ENCODE peak calls at places on chromosomes 6 and 20, in eight cellular contexts. M is stomach, O is transverse colon, R is HepG2, K is K562, L is ovary, A is A549, Q is sigmoid colon. F is an unnamed sample.

GRCh38 chr6:23174781-23175361 is 605.5 kb downstream of the HDGFL1 start:
- DNase-seq in M (no peak), O (no peak), R (no peak), K (no peak), L (no peak), A (peak), Q (no peak), F (no peak)

GRCh38 chr20:53934421-53935352 is 135.7 kb downstream of the BCAS1 start:
- DNase-seq in M (no peak), O (no peak), R (no peak), K (peak), L (peak), A (no peak), Q (no peak), F (no peak)

GRCh38 chr20:17617212-17617867 is 47.5 kb downstream of the DSTN start:
- DNase-seq in M (peak), O (peak), R (peak), K (peak), L (peak), A (peak), Q (peak), F (no peak)

GRCh38 chr6:141922898-141923297 is 209.8 kb upstream of the GJE1 start:
- DNase-seq in M (no peak), O (no peak), R (no peak), K (no peak), L (no peak), A (no peak), Q (no peak), F (no peak)

GRCh38 chr6:112330877-112331260 is 16.3 kb upstream of the RFPL4B start:
- DNase-seq in M (no peak), O (no peak), R (no peak), K (no peak), L (no peak), A (no peak), Q (no peak), F (no peak)

GRCh38 chr6:16985484-16986284 is 116.2 kb upstream of the STMND1 start:
- DNase-seq in M (no peak), O (no peak), R (no peak), K (no peak), L (no peak), A (no peak), Q (peak), F (no peak)

GRCh38 chr6:108896111-108896661 is 48.0 kb downstream of the ARMC2 start:
- DNase-seq in M (no peak), O (no peak), R (no peak), K (no peak), L (no peak), A (no peak), Q (no peak), F (no peak)

GRCh38 chr20:18440403-18440802 is 26.4 kb downstream of the DZANK1 start:
- DNase-seq in M (no peak), O (no peak), R (no peak), K (no peak), L (no peak), A (no peak), Q (no peak), F (no peak)

GRCh38 chr20:18739785-18740184 is 73.8 kb upstream of the SCP2D1 start:
- DNase-seq in M (no peak), O (peak), R (no peak), K (no peak), L (peak), A (no peak), Q (peak), F (peak)

GRCh38 chr6:52876056-52876787 is 33.3 kb downstream of the GSTA3 start:
- DNase-seq in M (no peak), O (no peak), R (peak), K (no peak), L (no peak), A (no peak), Q (no peak), F (no peak)

GRCh38 chr20:54140927-54141566 is 32.7 kb downstream of the CYP24A1 start:
- DNase-seq in M (no peak), O (no peak), R (peak), K (no peak), L (no peak), A (no peak), Q (no peak), F (no peak)

GRCh38 chr6:131828946-131829345 is 21.1 kb downstream of the ENPP1 start:
- DNase-seq in M (no peak), O (no peak), R (no peak), K (no peak), L (no peak), A (no peak), Q (no peak), F (no peak)

GRCh38 chr6:131831886-131832285 is 24.1 kb downstream of the ENPP1 start:
- DNase-seq in M (no peak), O (no peak), R (no peak), K (no peak), L (no peak), A (no peak), Q (no peak), F (no peak)

GRCh38 chr6:131828080-131828479 is 20.3 kb downstream of the ENPP1 start:
- DNase-seq in M (no peak), O (no peak), R (no peak), K (no peak), L (no peak), A (no peak), Q (no peak), F (peak)

GRCh38 chr6:131832363-131832762 is 24.5 kb downstream of the ENPP1 start:
- DNase-seq in M (no peak), O (no peak), R (no peak), K (no peak), L (no peak), A (no peak), Q (no peak), F (no peak)

DNA sequence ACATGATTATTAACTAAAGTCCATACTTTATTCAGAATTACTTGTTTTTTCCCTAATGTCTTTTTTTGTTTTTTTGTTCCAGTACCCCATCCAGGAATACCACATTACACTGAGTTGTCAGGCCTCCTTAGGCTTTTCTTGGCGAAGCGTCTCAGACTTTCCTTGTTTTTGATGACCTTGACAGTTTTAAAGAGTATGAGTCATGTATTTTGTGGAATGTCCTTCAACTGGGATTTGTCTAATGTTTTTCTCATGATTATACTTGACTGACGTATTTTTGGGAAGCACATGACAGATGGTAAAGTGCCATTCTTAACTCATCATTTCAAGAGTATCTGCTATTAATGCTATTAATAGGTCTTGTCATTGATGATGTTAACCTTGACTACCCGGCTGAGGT is 23.6 kb downstream of the ENPP1 start:
- DNase-seq in M (no peak), O (no peak), R (no peak), K (no peak), L (no peak), A (no peak), Q (no peak), F (no peak)
- H3K27ac ChIP-seq in M (no peak), O (no peak), R (no peak), K (no peak), L (peak), A (no peak), Q (no peak), F (no peak)

DNA sequence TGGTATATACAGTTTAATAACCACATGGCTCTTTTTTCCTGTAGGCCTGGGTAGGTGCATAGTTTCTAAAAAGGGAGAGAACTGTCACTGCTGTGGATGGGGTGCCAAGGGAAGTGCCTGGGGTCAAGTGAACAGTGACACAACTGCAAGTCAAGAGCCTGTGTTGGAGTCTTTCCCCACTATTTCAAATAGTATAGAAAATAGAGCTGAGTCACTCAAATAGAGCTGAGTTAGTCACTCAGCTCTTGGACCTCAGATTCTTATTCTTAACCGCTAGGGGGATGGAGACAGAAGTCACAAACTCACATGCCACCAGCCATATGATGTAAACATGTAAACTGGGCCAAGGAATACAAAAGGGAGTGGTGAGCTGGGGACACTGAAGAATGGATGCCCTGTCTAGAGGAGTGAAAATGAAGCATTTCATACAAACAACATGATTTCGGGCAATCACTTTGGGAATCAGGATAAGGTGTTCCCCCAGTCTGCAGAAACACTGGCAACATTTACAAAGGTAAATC is 2.1 kb downstream of the NQO2 start:
- DNase-seq in M (no peak), O (no peak), R (peak), K (peak), L (no peak), A (peak), Q (no peak), F (no peak)
- TF ChIP-seq EP300 in M (no peak), O (no peak), R (peak), K (peak), L (no peak), A (no peak), Q (no peak), F (peak)

DNA sequence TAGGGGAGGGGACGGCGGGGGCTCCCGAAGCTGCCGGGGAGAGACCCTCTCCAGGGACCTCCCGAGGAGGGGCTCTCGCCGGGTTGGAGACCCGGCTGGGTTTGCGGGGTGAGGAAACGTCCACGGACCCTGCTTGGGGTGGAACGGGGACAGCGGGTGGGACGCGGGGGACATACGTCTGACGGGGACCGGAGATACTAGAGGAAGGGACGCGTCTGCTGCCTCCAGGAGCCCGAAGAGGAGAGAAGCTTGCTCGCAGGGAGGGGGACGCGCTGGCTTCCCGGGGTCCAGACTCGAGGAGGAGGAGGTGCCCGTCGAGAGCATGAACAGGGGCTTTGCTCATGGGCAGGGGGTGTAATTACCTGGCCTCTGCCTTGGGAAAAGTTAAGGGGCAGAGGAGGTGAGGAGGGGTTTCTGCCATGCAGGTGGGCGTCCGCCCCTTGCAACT is 593 bp downstream of the DNMT3B start:
- DNase-seq in M (no peak), O (no peak), R (no peak), K (no peak), L (peak), A (no peak), Q (no peak), F (no peak)
- TF ChIP-seq POLR2A in M (no peak), O (no peak), R (no peak), K (no peak), L (no peak), A (no peak), Q (no peak), F (no peak)

DNA sequence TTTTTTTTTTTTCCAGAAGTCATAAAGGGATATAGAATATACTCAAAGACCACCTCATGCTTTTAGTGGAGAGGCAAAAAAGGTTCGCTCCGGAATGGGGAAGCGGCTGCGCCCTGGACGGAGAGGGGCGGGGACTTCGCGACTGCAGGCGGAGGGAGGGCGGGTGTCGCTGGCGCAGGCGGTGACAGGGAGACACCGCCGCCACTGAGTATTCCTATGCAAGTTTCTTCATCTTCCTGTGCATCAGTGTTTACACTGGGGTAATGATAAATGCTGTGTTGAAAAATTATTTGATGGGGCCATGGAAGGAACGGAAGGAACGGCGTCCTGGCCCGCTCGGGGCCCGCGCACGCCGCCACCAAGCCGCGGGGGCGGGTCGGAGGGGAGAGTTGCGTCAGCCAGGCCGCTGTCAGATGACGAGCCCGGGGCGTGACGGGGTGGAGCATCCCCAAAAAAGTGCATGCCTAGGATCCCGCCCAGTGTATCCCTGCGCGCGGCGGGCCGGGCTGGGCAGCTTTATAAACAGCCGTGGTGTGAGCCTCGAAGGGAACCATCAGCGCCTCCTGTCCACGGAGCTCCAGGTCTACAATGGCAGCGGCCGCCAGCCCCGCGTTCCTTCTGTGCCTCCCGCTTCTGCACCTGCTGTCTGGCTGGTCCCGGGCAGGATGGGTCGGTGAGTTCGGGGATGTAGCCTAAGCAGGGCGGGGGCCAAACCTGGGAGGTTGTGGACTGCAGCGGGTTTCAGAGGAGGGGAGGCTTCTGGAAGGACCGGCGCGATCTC is at the start of gene ULBP1:
- DNase-seq in M (peak), O (peak), R (no peak), K (peak), L (peak), A (peak), Q (peak), F (peak)
- H3K27ac ChIP-seq in M (no peak), O (no peak), R (no peak), K (peak), L (no peak), A (peak), Q (no peak), F (no peak)

GRCh38 chr6:167839343-167839742 is 12.6 kb downstream of the AFDN start:
- DNase-seq in M (no peak), O (no peak), R (no peak), K (no peak), L (no peak), A (no peak), Q (no peak), F (no peak)
- TF ChIP-seq EP300 in M (no peak), O (no peak), R (no peak), K (no peak), L (no peak), A (no peak), Q (no peak), F (no peak)

GRCh38 chr6:73700060-73700459 is 4.1 kb downstream of the CD109 start:
- DNase-seq in M (no peak), O (no peak), R (no peak), K (no peak), L (no peak), A (no peak), Q (no peak), F (no peak)

GRCh38 chr6:73699656-73700055 is 3.7 kb downstream of the CD109 start:
- DNase-seq in M (no peak), O (no peak), R (no peak), K (no peak), L (no peak), A (no peak), Q (no peak), F (no peak)

GRCh38 chr6:73694711-73695411 is 1.1 kb upstream of the CD109 start:
- DNase-seq in M (no peak), O (no peak), R (no peak), K (no peak), L (no peak), A (no peak), Q (no peak), F (no peak)

GRCh38 chr6:73696990-73697651 is 1.1 kb downstream of the CD109 start:
- DNase-seq in M (no peak), O (no peak), R (no peak), K (no peak), L (no peak), A (no peak), Q (no peak), F (no peak)

GRCh38 chr6:73695619-73696421 is at the start of gene CD109:
- DNase-seq in M (no peak), O (peak), R (peak), K (no peak), L (no peak), A (peak), Q (peak), F (peak)
- TF ChIP-seq POLR2A in M (no peak), O (peak), R (no peak), K (no peak), L (no peak), A (no peak), Q (no peak), F (no peak)

DNA sequence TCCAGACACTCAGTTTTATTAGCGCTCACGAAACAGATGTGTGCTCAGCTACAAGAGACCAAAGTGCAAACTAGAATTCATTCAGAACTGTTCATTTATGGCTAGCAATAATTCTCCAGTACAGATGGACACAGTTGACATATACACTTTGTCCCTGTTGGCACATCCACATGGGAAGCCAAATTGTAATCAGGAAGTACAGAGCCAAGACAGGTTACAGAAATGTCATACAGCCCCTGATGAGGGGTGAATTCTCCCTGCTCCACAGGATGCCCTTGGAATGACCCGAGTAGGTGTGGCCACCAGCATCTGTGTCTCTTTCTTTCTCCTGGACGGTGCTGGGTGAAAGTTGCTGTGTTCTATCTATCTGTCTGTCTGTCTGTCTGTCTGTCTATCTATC is 7.6 kb downstream of the DHX35 start:
- DNase-seq in M (no peak), O (peak), R (peak), K (no peak), L (no peak), A (no peak), Q (no peak), F (no peak)
- H3K27ac ChIP-seq in M (peak), O (peak), R (no peak), K (no peak), L (no peak), A (no peak), Q (peak), F (no peak)

GRCh38 chr20:34703573-34704176 is 469 bp upstream of the TP53INP2 start:
- DNase-seq in M (peak), O (peak), R (peak), K (peak), L (no peak), A (no peak), Q (peak), F (no peak)
- TF ChIP-seq EP300 in M (no peak), O (no peak), R (no peak), K (no peak), L (no peak), A (no peak), Q (no peak), F (no peak)

GRCh38 chr20:51687630-51688029 is 80.6 kb downstream of the ATP9A start:
- DNase-seq in M (no peak), O (no peak), R (no peak), K (no peak), L (no peak), A (no peak), Q (no peak), F (no peak)
- TF ChIP-seq POLR2A in M (no peak), O (no peak), R (no peak), K (no peak), L (no peak), A (no peak), Q (no peak), F (no peak)

GRCh38 chr20:58469500-58470129 is 45.6 kb downstream of the APCDD1L start:
- DNase-seq in M (no peak), O (no peak), R (no peak), K (no peak), L (no peak), A (no peak), Q (no peak), F (no peak)

GRCh38 chr20:58470336-58470978 is 44.7 kb downstream of the APCDD1L start:
- DNase-seq in M (no peak), O (no peak), R (no peak), K (no peak), L (no peak), A (no peak), Q (no peak), F (no peak)

GRCh38 chr20:58472273-58473018 is 42.8 kb downstream of the APCDD1L start:
- DNase-seq in M (no peak), O (no peak), R (no peak), K (no peak), L (no peak), A (no peak), Q (no peak), F (no peak)

GRCh38 chr20:58471835-58472164 is 43.4 kb downstream of the APCDD1L start:
- DNase-seq in M (no peak), O (no peak), R (no peak), K (no peak), L (no peak), A (no peak), Q (no peak), F (no peak)

DNA sequence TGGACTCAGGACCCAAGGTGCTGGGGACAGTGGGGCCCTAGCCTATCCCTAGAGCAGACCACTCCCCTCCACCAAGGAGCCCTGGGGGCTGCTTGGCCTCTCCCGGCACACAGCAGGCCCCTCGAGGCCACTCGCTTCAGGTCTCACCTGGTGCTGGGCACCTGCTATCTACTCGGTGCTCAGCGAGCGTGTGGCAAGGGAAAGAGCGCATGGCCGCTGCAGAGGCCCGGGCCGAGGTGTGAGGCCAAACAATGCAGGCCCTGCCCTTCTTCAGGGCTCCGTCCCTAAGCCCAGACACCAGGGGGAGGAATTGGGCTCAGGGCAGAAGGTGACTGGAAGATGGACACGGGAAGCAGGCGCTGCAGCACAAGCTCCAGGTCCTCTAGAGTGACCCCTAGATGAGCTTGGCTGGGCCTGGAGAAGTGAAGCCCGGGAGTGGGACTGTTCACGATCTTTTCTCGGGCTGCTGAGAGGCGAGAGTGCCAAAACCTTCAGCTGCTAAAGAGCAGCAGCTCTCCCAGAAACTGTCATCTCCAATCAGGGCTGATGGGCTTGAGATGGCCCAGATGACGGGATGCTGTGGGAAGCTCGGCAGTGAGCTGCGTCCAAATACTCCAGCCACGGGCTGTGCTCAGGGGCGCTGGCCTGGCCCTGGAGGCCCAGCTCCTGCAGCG is 43.9 kb downstream of the APCDD1L start:
- DNase-seq in M (no peak), O (peak), R (no peak), K (no peak), L (peak), A (no peak), Q (peak), F (no peak)
- H3K27ac ChIP-seq in M (no peak), O (peak), R (no peak), K (no peak), L (peak), A (no peak), Q (no peak), F (no peak)

F was measured in tibial nerve.